ENCODE peak calls at places on chromosomes 11 and 22, in four cellular contexts. S is activated CD4-positive, CD25-positive, alpha-beta regulatory T cell; F is dorsolateral prefrontal cortex; P is fibroblast of mammary gland. I is an unnamed sample.

GRCh38 chr22:27580311-27580897 is 221.2 kb downstream of the MN1 start:
- DNase-seq in S (no peak), P (peak; percentile 6), F (no peak), I (no peak)

GRCh38 chr11:62614275-62614674 is 1.2 kb downstream of the ROM1 start:
- DNase-seq in F (no peak), S (no peak), P (no peak), I (no peak)

GRCh38 chr11:443542-444199 is 1.9 kb upstream of the ANO9 start:
- DNase-seq in P (peak; percentile 65), S (no peak), F (no peak), I (no peak)

GRCh38 chr11:76225122-76225584 is 18.9 kb upstream of the WNT11 start:
- DNase-seq in F (no peak), P (no peak), S (no peak), I (no peak)

GRCh38 chr22:18065256-18065655 is 12.5 kb upstream of the PEX26 start:
- DNase-seq in S (no peak), F (no peak), P (no peak), I (no peak)

GRCh38 chr11:96178014-96178745 is 164.8 kb downstream of the MAML2 start:
- DNase-seq in S (no peak), F (no peak), P (no peak), I (no peak)

GRCh38 chr22:44362249-44363040 is 49.7 kb upstream of the SHISAL1 start:
- DNase-seq in S (no peak), F (no peak), P (no peak), I (peak; percentile 36)

GRCh38 chr11:86370922-86371614 is 3.6 kb upstream of the CCDC81 start:
- DNase-seq in P (peak; percentile 67), F (no peak), S (no peak), I (peak; percentile 47)

GRCh38 chr11:32991427-32991826 is 24.3 kb upstream of the DEPDC7 start:
- DNase-seq in F (no peak), P (no peak), S (no peak), I (no peak)

GRCh38 chr11:129946256-129946655 is 50.9 kb upstream of the NFRKB start:
- DNase-seq in F (no peak), S (no peak), P (no peak), I (no peak)

GRCh38 chr11:70233511-70233919 is 30.4 kb downstream of the FADD start:
- DNase-seq in F (no peak), S (no peak), P (peak; percentile 83), I (peak; percentile 32)

GRCh38 chr11:27553186-27553585 is 46.6 kb upstream of the LIN7C start:
- DNase-seq in P (no peak), S (no peak), F (no peak), I (no peak)

GRCh38 chr11:126501641-126502040 is 146.2 kb downstream of the ST3GAL4 start:
- DNase-seq in S (no peak), F (no peak), P (no peak), I (no peak)

GRCh38 chr11:67316882-67317364 is 13.6 kb downstream of the SSH3 start:
- DNase-seq in P (peak; percentile 63), F (no peak), S (no peak), I (no peak)